ENCODE peak calls at places on chromosomes 3 and 15, in nine cellular contexts. One of them, this sample, is unnamed.
A peak's percentile ranks its signal among the peaks of the same experiment; 100 is the strongest.

GRCh38 chr3:121855555-121855954 is 20.5 kb downstream of the EAF2 start:
- DNase-seq in HTR-8/SVneo: no peak
- DNase-seq in Daoy: no peak
- DNase-seq in Calu3: peak; percentile 36
- DNase-seq in activated T-cell treated with anti-CD3 and anti-CD28 coated beads for 1 hour: no peak
- DNase-seq in HFF-Myc: no peak
- DNase-seq in putamen: no peak
- DNase-seq in sciatic nerve: no peak
- DNase-seq in GM13977: no peak
- DNase-seq in this sample: no peak

GRCh38 chr3:36669763-36670162 is 94.6 kb downstream of the DCLK3 start:
- DNase-seq in putamen: no peak
- DNase-seq in activated T-cell treated with anti-CD3 and anti-CD28 coated beads for 1 hour: no peak
- DNase-seq in Daoy: no peak
- DNase-seq in sciatic nerve: no peak
- DNase-seq in GM13977: no peak
- DNase-seq in HFF-Myc: no peak
- DNase-seq in HTR-8/SVneo: no peak
- DNase-seq in Calu3: no peak
- DNase-seq in this sample: no peak

GRCh38 chr3:61684386-61684785 is 123.0 kb downstream of the PTPRG start:
- DNase-seq in HFF-Myc: no peak
- DNase-seq in Daoy: peak; percentile 17
- DNase-seq in GM13977: no peak
- DNase-seq in sciatic nerve: no peak
- DNase-seq in activated T-cell treated with anti-CD3 and anti-CD28 coated beads for 1 hour: no peak
- DNase-seq in Calu3: no peak
- DNase-seq in HTR-8/SVneo: no peak
- DNase-seq in putamen: no peak
- DNase-seq in this sample: no peak

GRCh38 chr3:78689378-78689777 is 1078.4 kb downstream of the ROBO1 start:
- DNase-seq in sciatic nerve: no peak
- DNase-seq in putamen: no peak
- DNase-seq in Calu3: no peak
- DNase-seq in activated T-cell treated with anti-CD3 and anti-CD28 coated beads for 1 hour: no peak
- DNase-seq in Daoy: no peak
- DNase-seq in HTR-8/SVneo: no peak
- DNase-seq in HFF-Myc: no peak
- DNase-seq in GM13977: no peak
- DNase-seq in this sample: no peak

GRCh38 chr3:70832811-70833509 is 520.5 kb upstream of the MDFIC2 start:
- DNase-seq in sciatic nerve: no peak
- DNase-seq in putamen: no peak
- DNase-seq in Daoy: peak; percentile 52
- DNase-seq in Calu3: no peak
- DNase-seq in HFF-Myc: no peak
- DNase-seq in activated T-cell treated with anti-CD3 and anti-CD28 coated beads for 1 hour: no peak
- DNase-seq in GM13977: no peak
- DNase-seq in HTR-8/SVneo: no peak
- DNase-seq in this sample: no peak

GRCh38 chr15:95274038-95274437 is 1042.7 kb downstream of the MCTP2 start:
- DNase-seq in Calu3: no peak
- DNase-seq in putamen: no peak
- DNase-seq in activated T-cell treated with anti-CD3 and anti-CD28 coated beads for 1 hour: no peak
- DNase-seq in Daoy: no peak
- DNase-seq in sciatic nerve: no peak
- DNase-seq in GM13977: no peak
- DNase-seq in HTR-8/SVneo: no peak
- DNase-seq in HFF-Myc: no peak
- DNase-seq in this sample: no peak

GRCh38 chr3:13348671-13349396 is 71.3 kb downstream of the NUP210 start:
- DNase-seq in HFF-Myc: peak; percentile 16
- DNase-seq in activated T-cell treated with anti-CD3 and anti-CD28 coated beads for 1 hour: no peak
- DNase-seq in HTR-8/SVneo: no peak
- DNase-seq in putamen: no peak
- DNase-seq in sciatic nerve: no peak
- DNase-seq in Calu3: no peak
- DNase-seq in Daoy: no peak
- DNase-seq in GM13977: no peak
- DNase-seq in this sample: no peak

GRCh38 chr3:166527325-166527724 is 690.1 kb upstream of the BCHE start:
- DNase-seq in Calu3: no peak
- DNase-seq in sciatic nerve: no peak
- DNase-seq in GM13977: no peak
- DNase-seq in putamen: no peak
- DNase-seq in activated T-cell treated with anti-CD3 and anti-CD28 coated beads for 1 hour: no peak
- DNase-seq in Daoy: no peak
- DNase-seq in HTR-8/SVneo: peak; percentile 5
- DNase-seq in HFF-Myc: no peak
- DNase-seq in this sample: no peak

GRCh38 chr3:189914799-189915198 is 205.9 kb downstream of the P3H2 start:
- DNase-seq in GM13977: no peak
- DNase-seq in putamen: no peak
- DNase-seq in HFF-Myc: peak; percentile 42
- DNase-seq in sciatic nerve: no peak
- DNase-seq in activated T-cell treated with anti-CD3 and anti-CD28 coated beads for 1 hour: no peak
- DNase-seq in Calu3: peak; percentile 39
- DNase-seq in HTR-8/SVneo: peak; percentile 43
- DNase-seq in Daoy: peak; percentile 65
- DNase-seq in this sample: no peak

GRCh38 chr3:161403251-161403650 is 31.9 kb upstream of the SPTSSB start:
- DNase-seq in activated T-cell treated with anti-CD3 and anti-CD28 coated beads for 1 hour: no peak
- DNase-seq in sciatic nerve: no peak
- DNase-seq in Daoy: peak; percentile 28
- DNase-seq in GM13977: no peak
- DNase-seq in Calu3: no peak
- DNase-seq in HFF-Myc: peak; percentile 24
- DNase-seq in HTR-8/SVneo: peak; percentile 17
- DNase-seq in putamen: no peak
- DNase-seq in this sample: no peak

GRCh38 chr15:96331141-96331941 is 841 bp downstream of the NR2F2 start:
- DNase-seq in activated T-cell treated with anti-CD3 and anti-CD28 coated beads for 1 hour: no peak
- DNase-seq in putamen: no peak
- DNase-seq in HFF-Myc: no peak
- DNase-seq in HTR-8/SVneo: no peak
- DNase-seq in sciatic nerve: peak; percentile 59
- DNase-seq in Daoy: peak; percentile 59
- DNase-seq in Calu3: peak; percentile 46
- DNase-seq in GM13977: peak; percentile 26
- DNase-seq in this sample: no peak

GRCh38 chr3:72432271-72432670 is 416.0 kb downstream of the SHQ1 start:
- DNase-seq in GM13977: no peak
- DNase-seq in sciatic nerve: no peak
- DNase-seq in activated T-cell treated with anti-CD3 and anti-CD28 coated beads for 1 hour: no peak
- DNase-seq in HFF-Myc: no peak
- DNase-seq in putamen: no peak
- DNase-seq in HTR-8/SVneo: no peak
- DNase-seq in Calu3: no peak
- DNase-seq in Daoy: no peak
- DNase-seq in this sample: no peak

GRCh38 chr3:31004025-31004678 is 109.7 kb upstream of the GADL1 start:
- DNase-seq in GM13977: no peak
- DNase-seq in Daoy: peak; percentile 10
- DNase-seq in Calu3: no peak
- DNase-seq in putamen: no peak
- DNase-seq in sciatic nerve: no peak
- DNase-seq in HTR-8/SVneo: peak; percentile 15
- DNase-seq in HFF-Myc: peak; percentile 14
- DNase-seq in activated T-cell treated with anti-CD3 and anti-CD28 coated beads for 1 hour: no peak
- DNase-seq in this sample: no peak

GRCh38 chr3:155560594-155560993 is 184.3 kb downstream of the PLCH1 start:
- DNase-seq in putamen: no peak
- DNase-seq in Calu3: no peak
- DNase-seq in Daoy: peak; percentile 2
- DNase-seq in HTR-8/SVneo: no peak
- DNase-seq in activated T-cell treated with anti-CD3 and anti-CD28 coated beads for 1 hour: no peak
- DNase-seq in HFF-Myc: no peak
- DNase-seq in GM13977: no peak
- DNase-seq in sciatic nerve: no peak
- DNase-seq in this sample: no peak

GRCh38 chr15:40150163-40150925 is 10.5 kb upstream of the BUB1B start:
- DNase-seq in putamen: no peak
- DNase-seq in sciatic nerve: no peak
- DNase-seq in HFF-Myc: peak; percentile 20
- DNase-seq in Daoy: peak; percentile 91
- DNase-seq in GM13977: no peak
- DNase-seq in Calu3: peak; percentile 77
- DNase-seq in activated T-cell treated with anti-CD3 and anti-CD28 coated beads for 1 hour: no peak
- DNase-seq in HTR-8/SVneo: peak; percentile 67
- DNase-seq in this sample: no peak

GRCh38 chr3:112011376-112011940 is 12.7 kb downstream of the TAGLN3 start:
- DNase-seq in HFF-Myc: no peak
- DNase-seq in activated T-cell treated with anti-CD3 and anti-CD28 coated beads for 1 hour: no peak
- DNase-seq in GM13977: no peak
- DNase-seq in sciatic nerve: no peak
- DNase-seq in Daoy: no peak
- DNase-seq in putamen: no peak
- DNase-seq in Calu3: no peak
- DNase-seq in HTR-8/SVneo: no peak
- DNase-seq in this sample: no peak

GRCh38 chr3:42071720-42072582 is 19.2 kb upstream of the TRAK1 start:
- DNase-seq in HFF-Myc: peak; percentile 87
- DNase-seq in putamen: peak; percentile 80
- DNase-seq in activated T-cell treated with anti-CD3 and anti-CD28 coated beads for 1 hour: no peak
- DNase-seq in Daoy: peak; percentile 58
- DNase-seq in HTR-8/SVneo: peak; percentile 68
- DNase-seq in sciatic nerve: peak; percentile 71
- DNase-seq in GM13977: no peak
- DNase-seq in Calu3: no peak
- DNase-seq in this sample: no peak

This sample was measured in cardiac septum.